ENCODE peak calls at places on chromosomes 12 and 14, in five cellular contexts. T, O, H, V and P are unnamed samples.
A peak's percentile ranks its signal among the peaks of the same experiment; 100 is the strongest.

GRCh38 chr12:14954269-14954668 is 7.1 kb downstream of the ARHGDIB start:
- DNase-seq in O (no peak), T (no peak), H (no peak), V (peak; percentile 65), P (no peak)

GRCh38 chr12:79019672-79020071 is 155.1 kb downstream of the SYT1 start:
- DNase-seq in H (no peak), T (no peak), V (no peak), O (no peak), P (no peak)

GRCh38 chr12:27229367-27229766 is 14.7 kb upstream of the STK38L start:
- DNase-seq in T (no peak), O (no peak), V (no peak), H (no peak), P (no peak)

GRCh38 chr12:82182601-82183000 is 175.6 kb downstream of the CCDC59 start:
- DNase-seq in T (no peak), H (peak; percentile 67), V (no peak), O (no peak), P (no peak)

GRCh38 chr12:5076761-5077160 is 33.1 kb downstream of the KCNA5 start:
- DNase-seq in V (no peak), O (no peak), H (no peak), T (no peak), P (no peak)

GRCh38 chr12:116539905-116540482 is 19.2 kb upstream of the MAP1LC3B2 start:
- DNase-seq in H (peak; percentile 65), O (no peak), V (no peak), T (no peak), P (no peak)

GRCh38 chr12:82279597-82279996 is 78.6 kb downstream of the CCDC59 start:
- DNase-seq in V (no peak), T (no peak), O (no peak), H (no peak), P (no peak)

GRCh38 chr12:52151859-52152783 is 39.7 kb downstream of the KRT80 start:
- DNase-seq in T (peak; percentile 86), V (no peak), H (peak; percentile 47), O (peak; percentile 60), P (peak; percentile 71)

GRCh38 chr12:84572186-84572585 is 340.4 kb downstream of the SLC6A15 start:
- DNase-seq in H (peak; percentile 19), T (no peak), V (no peak), O (no peak), P (no peak)

GRCh38 chr14:93311082-93311481 is 21.8 kb downstream of the BTBD7 start:
- DNase-seq in T (no peak), V (no peak), H (no peak), O (no peak), P (no peak)

GRCh38 chr12:39102474-39103209 is 197.3 kb upstream of the CPNE8 start:
- DNase-seq in H (peak; percentile 91), O (no peak), V (no peak), T (no peak), P (no peak)

GRCh38 chr12:90078344-90078743 is 369.7 kb upstream of the ATP2B1 start:
- DNase-seq in V (no peak), H (no peak), O (no peak), T (no peak), P (no peak)

GRCh38 chr14:88500611-88501010 is 54.2 kb downstream of the PTPN21 start:
- DNase-seq in T (no peak), H (peak; percentile 58), O (no peak), V (no peak), P (no peak)

GRCh38 chr14:78644824-78645559 is 474.8 kb downstream of the NRXN3 start:
- DNase-seq in H (no peak), T (no peak), V (no peak), O (no peak), P (no peak)

GRCh38 chr14:77825895-77826519 is 26.1 kb downstream of the ADCK1 start:
- DNase-seq in V (no peak), T (no peak), H (no peak), O (no peak), P (no peak)

GRCh38 chr12:131208425-131208824 is 254.7 kb downstream of the ADGRD1 start:
- DNase-seq in V (no peak), T (no peak), O (no peak), H (no peak), P (no peak)

GRCh38 chr12:89524201-89525001 is at the start of gene GALNT4:
- DNase-seq in T (peak; percentile 88), O (peak; percentile 62), H (peak; percentile 84), V (peak; percentile 85), P (peak; percentile 71)

GRCh38 chr14:31025335-31026075 is at the start of gene AP4S1:
- DNase-seq in H (no peak), O (peak; percentile 38), T (peak; percentile 82), V (peak; percentile 58), P (peak; percentile 24)

GRCh38 chr12:103801709-103802585 is 39.1 kb downstream of the NT5DC3 start:
- DNase-seq in O (no peak), H (peak; percentile 96), V (no peak), T (no peak), P (no peak)
- H3K27ac ChIP-seq in O (no peak overlapping the region), H (no peak overlapping the region), V (no peak overlapping the region), T (no peak overlapping the region), P (no peak overlapping the region)

GRCh38 chr14:56498112-56498511 is 81.5 kb upstream of the TMEM260 start:
- DNase-seq in T (no peak), V (no peak), H (no peak), O (no peak), P (no peak)

GRCh38 chr14:56501909-56502530 is 77.6 kb upstream of the TMEM260 start:
- DNase-seq in O (no peak), H (no peak), T (no peak), V (no peak), P (no peak)
- H3K4me3 ChIP-seq in O (no peak overlapping the region), H (no peak overlapping the region), T (no peak overlapping the region), V (no peak overlapping the region), P (no peak overlapping the region)

GRCh38 chr14:68394113-68394718 is 398.7 kb downstream of the ZFP36L1 start:
- DNase-seq in T (no peak), V (no peak), O (no peak), H (peak; percentile 62), P (no peak)

GRCh38 chr14:68390731-68391130 is 402.1 kb downstream of the ZFP36L1 start:
- DNase-seq in V (no peak), H (peak; percentile 56), T (no peak), O (no peak), P (no peak)

GRCh38 chr14:68393178-68393763 is 399.6 kb downstream of the ZFP36L1 start:
- DNase-seq in T (no peak), V (no peak), O (no peak), H (no peak), P (no peak)

GRCh38 chr14:68391292-68392014 is 401.4 kb downstream of the ZFP36L1 start:
- DNase-seq in T (no peak), H (peak; percentile 93), V (no peak), O (no peak), P (no peak)

GRCh38 chr14:68392393-68393085 is 400.3 kb downstream of the ZFP36L1 start:
- DNase-seq in H (no peak), T (no peak), O (no peak), V (no peak), P (no peak)
- H3K4me1 ChIP-seq in H (peaks cover 32% of the 10 kb centered on the region), T (peaks cover 3% of the 10 kb centered on the region), O (no peaks in the 10 kb centered on the region), V (no peaks in the 10 kb centered on the region), P (no peaks in the 10 kb centered on the region)

DNA sequence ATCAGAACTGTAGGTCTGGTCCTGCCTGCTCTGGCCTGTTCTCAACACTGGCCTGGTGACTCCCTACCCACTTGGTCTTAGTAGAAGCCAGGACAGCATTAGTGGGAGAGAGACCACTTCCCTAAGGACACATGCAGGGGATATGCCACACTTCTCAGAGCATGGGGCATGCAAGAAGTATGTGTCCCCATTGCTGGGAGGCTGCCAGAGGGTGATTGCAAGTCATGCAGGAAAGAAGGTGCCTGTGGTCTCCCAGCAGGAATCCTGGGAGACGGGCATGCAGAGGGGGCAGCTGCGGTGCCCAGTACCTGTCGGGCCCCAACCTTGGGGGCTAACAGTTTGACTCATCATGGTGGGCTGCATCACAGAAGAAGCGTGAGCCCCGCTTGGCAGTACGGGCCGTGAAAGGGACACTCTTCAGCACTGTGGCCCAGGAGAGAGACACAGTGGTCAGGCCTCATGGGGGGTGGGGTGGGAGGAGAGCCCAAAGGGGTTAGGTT is 23.0 kb downstream of the PRPF40B start:
- DNase-seq in V (no peak), H (no peak), T (no peak), O (no peak), P (no peak)
- H3K27ac ChIP-seq in V (no peak overlapping the region), H (no peak overlapping the region), T (no peak overlapping the region), O (no peak overlapping the region), P (no peak overlapping the region)

GRCh38 chr14:94615254-94615653 is 3.1 kb downstream of the SERPINA3 start:
- DNase-seq in H (no peak), O (no peak), V (no peak), T (no peak), P (no peak)
- H3K4me3 ChIP-seq in H (no peak overlapping the region), O (no peak overlapping the region), V (no peak overlapping the region), T (no peak overlapping the region), P (no peak overlapping the region)

GRCh38 chr12:94563261-94563660 is 87.1 kb downstream of the TMCC3 start:
- DNase-seq in V (no peak), H (no peak), T (no peak), O (no peak), P (no peak)
- H3K4me1 ChIP-seq in V (no peaks in the 10 kb centered on the region), H (no peaks in the 10 kb centered on the region), T (peaks cover 2% of the 10 kb centered on the region), O (no peaks in the 10 kb centered on the region), P (no peaks in the 10 kb centered on the region)